ENCODE peak calls at places on chromosomes 1 and 21, in seven cellular contexts. D is mammary epithelial cell; U is PC-3; I is effector memory CD8-positive, alpha-beta T cell; S is Ammon's horn; K is Right ventricle myocardium superior; V is non-pigmented ciliary epithelial cell. C is an unnamed sample.

GRCh38 chr21:42409366-42409765 is 5.7 kb downstream of the UBASH3A start:
- DNase-seq in U (no peak), K (no peak), I (no peak), D (no peak), V (no peak), S (no peak), C (no peak)

GRCh38 chr1:44015206-44015605 is 16.1 kb downstream of the SLC6A9 start:
- DNase-seq in V (no peak), D (no peak), I (no peak), S (no peak), K (no peak), U (no peak), C (peak)

GRCh38 chr1:29410476-29410875 is 174.2 kb downstream of the PTPRU start:
- DNase-seq in S (no peak), I (no peak), U (no peak), D (peak), V (no peak), K (no peak), C (no peak)

GRCh38 chr1:51990478-51990965 is at the start of gene RAB3B:
- DNase-seq in I (peak), S (peak), D (peak), V (no peak), U (peak), K (peak), C (peak)

GRCh38 chr1:4001461-4001860 is 101.4 kb upstream of the C1orf174 start:
- DNase-seq in V (no peak), D (no peak), I (no peak), S (no peak), K (no peak), U (no peak), C (no peak)

GRCh38 chr1:58881471-58881994 is 97.7 kb upstream of the JUN start:
- DNase-seq in I (no peak), U (peak), D (peak), K (peak), S (no peak), V (no peak), C (no peak)

GRCh38 chr1:27033059-27033746 is 20.6 kb upstream of the TENT5B start:
- DNase-seq in K (no peak), S (no peak), D (peak), V (no peak), I (no peak), U (no peak), C (no peak)

GRCh38 chr1:114152211-114153050 is 1.2 kb downstream of the SYT6 start:
- DNase-seq in D (peak), V (no peak), K (peak), S (no peak), U (peak), I (no peak), C (peak)

GRCh38 chr1:174682419-174683008 is 234.8 kb downstream of the GPR52 start:
- DNase-seq in U (no peak), D (no peak), S (no peak), I (no peak), K (no peak), V (peak), C (no peak)

GRCh38 chr1:244971524-244972216 is 107.3 kb upstream of the HNRNPU start:
- DNase-seq in K (no peak), V (no peak), U (no peak), D (no peak), I (peak), S (no peak), C (no peak)

GRCh38 chr1:215567491-215568286 is 585 bp downstream of the KCTD3 start:
- DNase-seq in U (peak), V (no peak), I (no peak), K (peak), D (peak), S (peak), C (peak)

GRCh38 chr1:147169840-147170674 is 2.2 kb downstream of the PRKAB2 start:
- DNase-seq in D (no peak), I (no peak), U (peak), V (no peak), K (no peak), S (no peak), C (no peak)

GRCh38 chr1:112672009-112672408 is 2.5 kb upstream of the MOV10 start:
- DNase-seq in I (no peak), K (no peak), S (no peak), D (no peak), U (no peak), V (no peak), C (no peak)

GRCh38 chr1:55724551-55725325 is 509.6 kb upstream of the USP24 start:
- DNase-seq in S (no peak), D (no peak), V (peak), U (peak), I (no peak), K (no peak), C (no peak)

GRCh38 chr1:61143821-61144220 is 61.5 kb downstream of the NFIA start:
- DNase-seq in I (no peak), K (no peak), D (no peak), V (no peak), S (no peak), U (peak), C (no peak)

GRCh38 chr1:186882372-186883134 is 53.8 kb downstream of the PLA2G4A start:
- DNase-seq in D (no peak), K (no peak), V (no peak), I (no peak), U (no peak), S (no peak), C (no peak)

GRCh38 chr21:40016667-40017066 is 149.4 kb downstream of the PCP4 start:
- DNase-seq in D (no peak), V (no peak), U (no peak), K (no peak), S (no peak), I (no peak), C (no peak)

GRCh38 chr1:8813991-8814390 is 3.4 kb downstream of the RERE start:
- DNase-seq in K (no peak), S (no peak), D (no peak), I (no peak), U (no peak), V (no peak), C (no peak)

GRCh38 chr1:214617246-214617645 is 14.3 kb downstream of the CENPF start:
- DNase-seq in U (no peak), I (no peak), K (no peak), D (no peak), S (no peak), V (no peak), C (no peak)

GRCh38 chr1:151716405-151716762 is 219 bp downstream of the CELF3 start:
- DNase-seq in U (no peak), V (no peak), I (no peak), K (no peak), D (no peak), S (no peak), C (no peak)

GRCh38 chr1:25523512-25523911 is 19.9 kb upstream of the LDLRAP1 start:
- DNase-seq in K (no peak), V (no peak), S (no peak), U (peak), I (no peak), D (no peak), C (no peak)

GRCh38 chr1:119463569-119463968 is 43.4 kb upstream of the HSD3B1 start:
- DNase-seq in K (no peak), V (no peak), D (no peak), U (no peak), I (no peak), S (no peak), C (no peak)

GRCh38 chr1:64234714-64235113 is 31.3 kb downstream of the UBE2U start:
- DNase-seq in I (no peak), D (no peak), S (no peak), V (no peak), K (no peak), U (no peak), C (no peak)

GRCh38 chr1:227449051-227449450 is 114.3 kb upstream of the ZNF678 start:
- DNase-seq in I (no peak), V (no peak), U (peak), D (no peak), S (no peak), K (no peak), C (no peak)

C was measured in heart right ventricle.